ENCODE peak calls at places on chromosomes 5 and 9, in four cellular contexts. J is GM12865, D is fibroblast of mammary gland, K is GM13977. Y is an unnamed sample.

GRCh38 chr5:150153957-150154617 is 1.6 kb downstream of the PDGFRB start:
- DNase-seq in K (no peak), J (peak; percentile 48), D (peak; percentile 75), Y (no peak)

GRCh38 chr5:127870914-127871313 is 167.7 kb downstream of the CCDC192 start:
- DNase-seq in J (peak; percentile 69), K (no peak), D (no peak), Y (no peak)

GRCh38 chr5:161630948-161631347 is 54.6 kb upstream of the GABRA6 start:
- DNase-seq in K (no peak), J (no peak), D (no peak), Y (no peak)

GRCh38 chr5:132947661-132948060 is 15.8 kb downstream of the AFF4 start:
- DNase-seq in J (no peak), K (no peak), D (peak; percentile 38), Y (no peak)

GRCh38 chr5:59193616-59194319 is 610.9 kb downstream of the RAB3C start:
- DNase-seq in K (no peak), D (peak; percentile 97), J (no peak), Y (no peak)

GRCh38 chr9:134875376-134875775 is 5.2 kb upstream of the FCN2 start:
- DNase-seq in K (no peak), J (no peak), D (no peak), Y (no peak)

GRCh38 chr5:73591698-73592501 is 26.4 kb downstream of the UTP15 start:
- DNase-seq in K (no peak), J (no peak), D (peak; percentile 81), Y (no peak)

GRCh38 chr5:174157048-174157447 is 111.5 kb downstream of the NSG2 start:
- DNase-seq in D (no peak), J (no peak), K (no peak), Y (no peak)

GRCh38 chr9:124767830-124768229 is 3.3 kb downstream of the NR6A1 start:
- DNase-seq in K (no peak), J (no peak), D (no peak), Y (no peak)

GRCh38 chr9:69121155-69122085 is 52.7 kb upstream of the TJP2 start:
- DNase-seq in D (no peak), K (peak; percentile 72), J (peak; percentile 32), Y (peak; percentile 64)

GRCh38 chr5:66519626-66520025 is 76.6 kb upstream of the MAST4 start:
- DNase-seq in D (peak; percentile 2), K (no peak), J (no peak), Y (no peak)

GRCh38 chr5:137822158-137822764 is 45.4 kb upstream of the MYOT start:
- DNase-seq in D (peak; percentile 50), J (peak; percentile 55), K (peak; percentile 27), Y (peak; percentile 54)

GRCh38 chr9:117092582-117092981 is 322.3 kb downstream of the ASTN2 start:
- DNase-seq in D (peak; percentile 28), J (no peak), K (no peak), Y (no peak)

GRCh38 chr5:151056367-151057306 is 24.2 kb downstream of the TNIP1 start:
- DNase-seq in K (no peak), D (no peak), J (no peak), Y (no peak)

GRCh38 chr9:137021979-137022619 is 5.9 kb downstream of the ABCA2 start:
- DNase-seq in D (peak; percentile 86), J (peak; percentile 81), K (peak; percentile 78), Y (peak; percentile 61)

GRCh38 chr9:488448-488847 is 273.8 kb downstream of the DOCK8 start:
- DNase-seq in K (no peak), D (no peak), J (no peak), Y (no peak)

GRCh38 chr5:174335682-174336364 is 290.3 kb downstream of the NSG2 start:
- DNase-seq in D (no peak), K (no peak), J (no peak), Y (no peak)

GRCh38 chr9:35675732-35676392 is 2.1 kb downstream of the CA9 start:
- DNase-seq in D (no peak), K (peak; percentile 74), J (no peak), Y (peak; percentile 70)
- TF ChIP-seq CTCF in D (no peak), K (no peak), J (no peak), Y (no peak)

GRCh38 chr9:93380410-93381060 is 71.0 kb upstream of the FAM120A start:
- DNase-seq in K (no peak), D (no peak), J (no peak), Y (no peak)
- TF ChIP-seq CTCF in K (no peak), D (no peak), J (no peak), Y (no peak)

GRCh38 chr5:139137703-139138102 is 60.5 kb downstream of the SIL1 start:
- DNase-seq in D (peak; percentile 45), J (peak; percentile 53), K (no peak), Y (no peak)
- TF ChIP-seq CTCF in D (peak; percentile 34), J (peak; percentile 32), K (peak; percentile 49), Y (peak; percentile 29)

DNA sequence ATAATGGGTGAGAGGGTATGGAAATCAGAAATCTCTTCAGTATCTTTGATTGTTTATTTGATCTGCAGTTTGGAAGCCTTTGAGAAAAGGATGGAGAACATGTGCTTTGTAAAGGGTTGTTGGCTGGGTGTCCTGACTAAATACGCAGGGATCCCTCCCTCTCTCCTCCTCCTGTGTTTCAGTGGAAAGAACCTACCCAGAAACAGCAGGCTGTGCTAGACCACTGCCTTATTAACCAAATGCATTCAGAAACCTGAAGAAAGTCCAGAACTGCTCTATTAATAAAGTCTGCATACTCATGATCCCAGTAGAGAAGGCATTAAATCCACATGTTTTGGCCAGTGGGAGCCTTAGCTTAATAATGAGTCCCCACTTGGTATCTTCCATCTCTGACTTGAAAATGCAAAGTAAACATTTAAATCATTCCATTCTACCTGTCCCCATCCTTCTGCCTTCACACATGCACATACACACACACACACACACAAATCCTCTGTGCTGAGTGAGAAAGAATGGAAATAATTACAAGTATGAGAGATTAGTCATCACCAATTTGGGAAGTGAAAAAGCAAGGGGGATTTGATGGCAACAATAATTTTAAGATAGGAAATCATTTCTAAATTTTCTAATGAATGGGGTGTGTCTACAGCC is 10.0 kb upstream of the LECT2 start:
- DNase-seq in K (no peak), D (peak; percentile 20), J (no peak), Y (no peak)
- TF ChIP-seq CTCF in K (no peak), D (no peak), J (no peak), Y (no peak)

GRCh38 chr9:114936566-114936965 is 6.2 kb upstream of the TNFSF8 start:
- DNase-seq in D (peak; percentile 15), K (no peak), J (no peak), Y (no peak)

GRCh38 chr9:114938687-114939575 is 8.5 kb upstream of the TNFSF8 start:
- DNase-seq in K (no peak), D (peak; percentile 81), J (no peak), Y (no peak)
- TF ChIP-seq CTCF in K (no peak), D (no peak), J (no peak), Y (no peak)

DNA sequence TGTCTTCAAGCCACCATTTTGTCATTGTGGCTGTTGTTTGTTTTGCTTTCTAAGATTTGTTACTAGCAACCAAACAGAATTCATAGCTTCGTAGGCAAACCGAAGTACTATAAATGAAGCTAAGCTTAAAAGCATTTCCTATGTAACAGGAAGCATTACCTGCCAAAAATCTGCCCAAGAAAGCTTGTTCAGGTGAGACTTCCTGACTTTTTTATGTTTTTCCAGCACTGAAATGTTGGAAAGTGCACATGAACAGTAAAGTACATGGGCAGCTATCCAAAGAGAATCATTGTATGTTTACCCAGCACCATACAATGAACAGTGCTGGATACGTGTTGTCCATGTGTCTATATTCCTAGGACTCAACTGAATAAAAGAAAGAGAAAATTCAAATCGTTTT is 247.1 kb downstream of the NFIB start:
- DNase-seq in K (no peak), D (no peak), J (no peak), Y (no peak)
- TF ChIP-seq CTCF in K (no peak), D (no peak), J (no peak), Y (no peak)

GRCh38 chr9:36826581-36826980 is 207.5 kb downstream of the PAX5 start:
- DNase-seq in J (no peak), D (no peak), K (no peak), Y (no peak)
- TF ChIP-seq CTCF in J (no peak), D (no peak), K (no peak), Y (no peak)

GRCh38 chr5:179406031-179406681 is 60.9 kb upstream of the ADAMTS2 start:
- DNase-seq in J (no peak), K (no peak), D (peak; percentile 33), Y (no peak)

GRCh38 chr5:179405426-179406030 is 60.3 kb upstream of the ADAMTS2 start:
- DNase-seq in J (no peak), D (no peak), K (no peak), Y (no peak)

GRCh38 chr5:179403426-179404147 is 58.3 kb upstream of the ADAMTS2 start:
- DNase-seq in J (no peak), K (no peak), D (no peak), Y (no peak)

GRCh38 chr5:179405054-179405416 is 59.8 kb upstream of the ADAMTS2 start:
- DNase-seq in K (no peak), D (no peak), J (no peak), Y (no peak)

DNA sequence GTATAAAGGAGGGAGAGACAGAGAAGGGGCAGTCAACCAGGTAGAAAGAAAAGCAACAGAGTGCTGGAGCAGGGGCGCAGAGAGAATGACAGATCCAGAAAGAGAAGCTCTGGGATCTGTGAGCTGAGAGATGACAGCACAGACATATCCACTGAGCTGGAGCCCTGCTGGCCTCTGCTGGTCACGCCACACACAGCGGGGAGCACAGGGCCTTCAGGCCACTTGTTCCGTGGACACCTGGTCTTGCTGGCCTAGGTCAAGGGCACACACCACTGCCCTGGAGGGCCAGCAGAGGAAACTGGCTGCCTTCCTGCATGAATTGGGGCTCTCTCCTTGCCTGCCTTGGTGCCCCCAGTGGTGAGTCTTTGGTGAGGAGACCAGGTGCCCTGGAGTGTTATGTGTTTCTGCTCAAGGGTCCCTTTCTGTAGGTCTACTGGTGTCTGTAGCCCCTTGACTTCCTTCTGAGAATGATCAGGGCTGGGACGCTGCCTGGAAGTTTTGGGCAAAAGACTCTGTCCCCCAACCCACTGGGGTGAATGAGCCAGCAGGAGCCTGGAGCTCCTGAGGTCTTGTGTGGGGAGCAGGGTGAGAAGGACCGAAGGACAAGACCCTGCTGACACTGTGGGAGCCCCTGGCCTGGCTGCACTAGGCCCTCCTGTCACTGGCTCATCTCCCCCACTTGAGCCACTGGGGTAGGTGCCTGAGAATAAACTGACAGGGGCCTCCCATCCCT is 59.2 kb upstream of the ADAMTS2 start:
- DNase-seq in J (no peak), K (no peak), D (peak; percentile 54), Y (no peak)
- TF ChIP-seq CTCF in J (no peak), K (no peak), D (peak; percentile 51), Y (no peak)

DNA sequence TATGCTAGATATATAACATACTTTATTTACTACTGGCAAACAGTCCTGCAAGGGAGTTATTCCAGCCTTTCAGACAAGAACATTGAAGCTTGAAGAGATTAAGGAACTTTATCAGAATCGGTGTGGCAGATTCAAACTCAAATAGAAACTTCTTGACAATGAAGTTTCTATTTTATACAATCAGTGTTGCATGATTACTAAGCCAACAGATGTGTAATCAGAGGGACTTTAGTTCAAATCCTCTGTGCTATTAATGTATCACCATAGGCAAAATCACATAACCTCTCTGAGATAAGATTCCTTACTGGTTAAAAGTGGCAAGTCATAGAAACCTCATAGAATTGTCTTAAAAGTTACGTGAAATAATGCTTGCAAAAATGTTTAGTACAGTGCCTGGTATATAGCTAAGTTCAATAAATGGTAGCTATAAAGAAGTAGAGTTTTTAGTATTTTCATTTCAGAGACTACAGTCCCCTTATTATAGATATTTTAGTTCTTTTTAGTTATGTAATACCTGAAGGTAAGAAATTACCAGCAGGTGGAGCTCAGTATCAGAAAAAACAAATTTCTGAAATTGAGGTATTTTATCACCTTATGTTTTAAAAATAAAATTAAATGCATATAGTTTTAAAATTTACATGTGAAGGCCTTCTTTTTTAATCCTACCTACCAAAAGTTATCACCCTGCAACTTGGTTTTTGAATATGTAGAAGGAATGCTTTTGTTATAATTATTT is 172.1 kb downstream of the FER start:
- DNase-seq in J (peak; percentile 5), K (peak; percentile 22), D (no peak), Y (peak; percentile 15)
- TF ChIP-seq CTCF in J (peak; percentile 7), K (peak; percentile 30), D (peak; percentile 13), Y (peak; percentile 15)